ENCODE peak calls at places on chromosomes 12 and 14, in six cellular contexts. One of them, this sample, is unnamed.

GRCh38 chr14:90658541-90658967 is 157.7 kb downstream of the TTC7B start:
- DNase-seq in T follicular helper cell: no peak
- DNase-seq in amniotic epithelial cell: peak; percentile 85
- DNase-seq in body of pancreas: no peak
- DNase-seq in hepatocyte: no peak
- DNase-seq in dermis microvascular lymphatic vessel endothelial cell: no peak
- DNase-seq in this sample: no peak

GRCh38 chr12:63042646-63043045 is 107.7 kb upstream of the PPM1H start:
- DNase-seq in hepatocyte: no peak
- DNase-seq in dermis microvascular lymphatic vessel endothelial cell: no peak
- DNase-seq in T follicular helper cell: no peak
- DNase-seq in amniotic epithelial cell: no peak
- DNase-seq in body of pancreas: no peak
- DNase-seq in this sample: no peak

GRCh38 chr12:128587918-128588317 is 235.8 kb downstream of the SLC15A4 start:
- DNase-seq in T follicular helper cell: no peak
- DNase-seq in body of pancreas: no peak
- DNase-seq in dermis microvascular lymphatic vessel endothelial cell: no peak
- DNase-seq in amniotic epithelial cell: no peak
- DNase-seq in hepatocyte: no peak
- DNase-seq in this sample: no peak

GRCh38 chr12:107352347-107353081 is 259.2 kb upstream of the CRY1 start:
- DNase-seq in body of pancreas: no peak
- DNase-seq in hepatocyte: no peak
- DNase-seq in T follicular helper cell: no peak
- DNase-seq in dermis microvascular lymphatic vessel endothelial cell: peak; percentile 18
- DNase-seq in amniotic epithelial cell: peak; percentile 37
- DNase-seq in this sample: no peak

GRCh38 chr14:78401866-78402265 is 231.7 kb downstream of the NRXN3 start:
- DNase-seq in amniotic epithelial cell: no peak
- DNase-seq in T follicular helper cell: no peak
- DNase-seq in body of pancreas: no peak
- DNase-seq in hepatocyte: no peak
- DNase-seq in dermis microvascular lymphatic vessel endothelial cell: no peak
- DNase-seq in this sample: no peak

GRCh38 chr12:86774841-86775386 is 518.7 kb upstream of the MGAT4C start:
- DNase-seq in hepatocyte: no peak
- DNase-seq in amniotic epithelial cell: peak; percentile 50
- DNase-seq in T follicular helper cell: no peak
- DNase-seq in body of pancreas: no peak
- DNase-seq in dermis microvascular lymphatic vessel endothelial cell: no peak
- DNase-seq in this sample: no peak

GRCh38 chr12:51546102-51546501 is 44.9 kb upstream of the SCN8A start:
- DNase-seq in amniotic epithelial cell: no peak
- DNase-seq in body of pancreas: no peak
- DNase-seq in dermis microvascular lymphatic vessel endothelial cell: no peak
- DNase-seq in T follicular helper cell: no peak
- DNase-seq in hepatocyte: no peak
- DNase-seq in this sample: no peak

GRCh38 chr12:30202521-30203259 is 418.9 kb upstream of the TMTC1 start:
- DNase-seq in body of pancreas: no peak
- DNase-seq in dermis microvascular lymphatic vessel endothelial cell: no peak
- DNase-seq in amniotic epithelial cell: no peak
- DNase-seq in T follicular helper cell: no peak
- DNase-seq in hepatocyte: peak; percentile 24
- DNase-seq in this sample: no peak

GRCh38 chr14:37708481-37708880 is 113.1 kb downstream of the TTC6 start:
- DNase-seq in dermis microvascular lymphatic vessel endothelial cell: no peak
- DNase-seq in T follicular helper cell: no peak
- DNase-seq in amniotic epithelial cell: peak; percentile 63
- DNase-seq in body of pancreas: no peak
- DNase-seq in hepatocyte: no peak
- DNase-seq in this sample: no peak

GRCh38 chr14:68548194-68549056 is 244.4 kb downstream of the ZFP36L1 start:
- DNase-seq in amniotic epithelial cell: peak; percentile 100
- DNase-seq in T follicular helper cell: no peak
- DNase-seq in body of pancreas: peak; percentile 57
- DNase-seq in hepatocyte: peak; percentile 86
- DNase-seq in dermis microvascular lymphatic vessel endothelial cell: no peak
- DNase-seq in this sample: peak; percentile 35